ENCODE peak calls at places on chromosomes 7 and 10, in eight cellular contexts. N is adrenal gland; E is CD8-positive, alpha-beta T cell; Z is MM.1S; B is astrocyte of the spinal cord; O is fibroblast of mammary gland; I is mammary epithelial cell; W is keratinocyte. H is an unnamed sample.

GRCh38 chr10:91891285-91892001 is 17.8 kb downstream of the FGFBP3 start:
- DNase-seq in W (no peak), O (peak; percentile 96), E (no peak), I (no peak), Z (no peak), N (peak; percentile 66), B (peak; percentile 22), H (peak; percentile 96)

GRCh38 chr10:102633282-102633681 is 11.0 kb upstream of the TRIM8 start:
- DNase-seq in N (peak; percentile 72), E (no peak), B (peak; percentile 49), W (no peak), O (peak; percentile 63), I (no peak), Z (no peak), H (peak; percentile 70)

GRCh38 chr7:4931932-4932331 is 27.1 kb downstream of the MMD2 start:
- DNase-seq in E (no peak), I (peak; percentile 2), B (no peak), Z (peak; percentile 60), N (peak; percentile 59), O (no peak), W (no peak), H (no peak)

GRCh38 chr10:127064474-127064873 is 131.9 kb downstream of the INSYN2A start:
- DNase-seq in W (no peak), N (no peak), E (no peak), O (no peak), I (no peak), Z (no peak), B (no peak), H (no peak)

GRCh38 chr10:74922921-74923320 is 96.5 kb downstream of the KAT6B start:
- DNase-seq in O (peak; percentile 31), W (no peak), N (no peak), B (peak; percentile 24), E (no peak), I (peak; percentile 20), Z (no peak), H (no peak)

GRCh38 chr7:156950381-156950858 is 908 bp downstream of the NOM1 start:
- DNase-seq in I (peak; percentile 43), E (no peak), N (no peak), Z (no peak), B (peak; percentile 12), W (no peak), O (peak; percentile 10), H (no peak)

GRCh38 chr10:131142446-131143380 is 168.8 kb downstream of the TCERG1L start:
- DNase-seq in O (no peak), N (no peak), Z (no peak), B (no peak), I (no peak), E (no peak), W (no peak), H (no peak)

GRCh38 chr7:110386914-110387313 is 704.0 kb upstream of the LRRN3 start:
- DNase-seq in I (peak; percentile 89), O (no peak), W (peak; percentile 76), Z (no peak), E (no peak), N (no peak), B (peak; percentile 59), H (peak; percentile 13)

GRCh38 chr10:69458426-69459100 is 7.3 kb downstream of the TSPAN15 start:
- DNase-seq in N (peak; percentile 65), E (no peak), O (no peak), I (no peak), W (no peak), B (no peak), Z (no peak), H (no peak)

GRCh38 chr7:46215987-46216567 is 295.0 kb upstream of the IGFBP3 start:
- DNase-seq in Z (no peak), E (no peak), N (no peak), W (no peak), O (no peak), B (no peak), I (peak; percentile 95), H (no peak)

GRCh38 chr7:99224263-99224947 is 16.5 kb upstream of the KPNA7 start:
- DNase-seq in N (peak; percentile 62), I (peak; percentile 99), O (peak; percentile 55), W (no peak), Z (no peak), B (peak; percentile 19), E (no peak), H (peak; percentile 17)

GRCh38 chr10:34637419-34637911 is 177.6 kb downstream of the PARD3 start:
- DNase-seq in O (peak; percentile 45), N (peak; percentile 85), B (peak; percentile 50), I (peak; percentile 18), Z (peak; percentile 85), W (no peak), E (peak; percentile 46), H (peak; percentile 49)

GRCh38 chr7:28996836-28997235 is 38.7 kb upstream of the TRIL start:
- DNase-seq in O (no peak), N (peak; percentile 58), I (no peak), Z (no peak), B (no peak), W (no peak), E (no peak), H (peak; percentile 8)

GRCh38 chr7:28999421-28999820 is 41.3 kb upstream of the TRIL start:
- DNase-seq in E (no peak), W (no peak), N (no peak), Z (no peak), B (no peak), O (no peak), I (no peak), H (no peak)

GRCh38 chr7:29000346-29000745 is 42.2 kb upstream of the TRIL start:
- DNase-seq in N (no peak), E (no peak), B (no peak), Z (no peak), O (no peak), I (no peak), W (no peak), H (no peak)

GRCh38 chr7:28999839-29000238 is 41.7 kb upstream of the TRIL start:
- DNase-seq in E (no peak), B (no peak), I (no peak), Z (no peak), W (no peak), N (no peak), O (no peak), H (no peak)

DNA sequence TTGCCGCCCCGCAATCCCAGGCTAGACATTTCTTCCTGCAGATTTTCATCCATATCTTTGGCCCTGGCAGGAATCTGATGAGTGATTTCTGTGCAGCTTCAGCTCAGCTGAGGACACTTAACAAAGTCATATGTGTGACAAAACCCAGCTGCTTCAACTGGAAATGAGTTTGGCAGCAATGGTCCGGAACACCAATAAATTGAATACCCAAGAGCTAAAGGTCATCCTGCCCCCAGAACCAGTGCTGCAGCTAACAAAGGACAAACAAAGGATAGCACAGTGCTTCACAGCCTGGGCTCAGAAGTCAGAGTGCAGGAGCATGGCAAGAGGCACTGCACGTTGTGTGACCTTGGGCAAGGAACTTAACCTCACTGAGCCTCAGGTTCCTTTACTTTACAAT is 40.0 kb upstream of the TRIL start:
- DNase-seq in I (no peak), N (peak; percentile 62), E (no peak), O (no peak), W (no peak), Z (no peak), B (no peak), H (no peak)
- H3K4me3 ChIP-seq in I (no peak overlapping the region), N (no peak overlapping the region), E (no peak overlapping the region), O (no peak overlapping the region), W (no peak overlapping the region), Z (no peak overlapping the region), B (no peak overlapping the region), H (no peak overlapping the region)

GRCh38 chr10:57716884-57717283 is 550.8 kb downstream of the IPMK start:
- DNase-seq in Z (peak; percentile 37), B (peak; percentile 63), I (peak; percentile 45), E (no peak), W (no peak), N (no peak), O (peak; percentile 42), H (peak; percentile 42)
- TF ChIP-seq CTCF in Z (peak; percentile 46), B (peak; percentile 59), I (peak; percentile 75), E (no peak), W (peak; percentile 54), N (peak; percentile 47), O (peak; percentile 47), H (peak; percentile 61)

GRCh38 chr7:115478426-115478825 is 552.1 kb downstream of the TFEC start:
- DNase-seq in I (no peak), O (no peak), B (peak; percentile 36), Z (no peak), E (no peak), N (no peak), W (no peak), H (no peak)

GRCh38 chr7:115476666-115477065 is 553.9 kb downstream of the TFEC start:
- DNase-seq in E (no peak), Z (no peak), W (no peak), I (no peak), N (no peak), O (no peak), B (peak; percentile 13), H (no peak)

GRCh38 chr7:115475774-115476407 is 554.0 kb downstream of the MDFIC start:
- DNase-seq in I (no peak), B (peak; percentile 22), N (no peak), Z (no peak), W (no peak), E (no peak), O (no peak), H (no peak)

GRCh38 chr7:115477193-115477651 is 553.3 kb downstream of the TFEC start:
- DNase-seq in W (no peak), O (peak; percentile 7), I (no peak), E (no peak), B (peak; percentile 25), Z (no peak), N (no peak), H (peak; percentile 25)

DNA sequence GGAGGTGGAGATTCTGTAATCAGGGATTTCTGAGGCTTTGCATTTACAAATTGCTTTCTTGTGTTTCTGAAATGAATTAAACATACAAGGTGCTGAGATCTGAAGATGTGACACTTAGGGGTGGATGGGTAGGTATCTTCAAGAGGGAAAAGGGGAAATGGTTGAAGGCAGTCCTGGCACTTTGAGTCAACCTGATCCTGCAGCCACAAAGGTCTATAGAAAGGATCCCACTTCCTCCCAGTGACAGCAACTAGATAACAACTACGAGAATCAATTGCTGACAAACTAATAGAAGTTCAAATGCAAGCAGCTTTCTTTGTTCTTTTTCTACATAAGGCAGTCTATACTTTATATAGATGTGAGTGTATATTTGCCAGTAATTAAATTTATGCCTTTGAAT is 553.3 kb downstream of the MDFIC start:
- DNase-seq in O (no peak), E (no peak), B (no peak), W (no peak), I (no peak), N (no peak), Z (no peak), H (no peak)
- H3K4me3 ChIP-seq in O (no peak overlapping the region), E (no peak overlapping the region), B (no peak overlapping the region), W (no peak overlapping the region), I (no peak overlapping the region), N (no peak overlapping the region), Z (no peak overlapping the region), H (no peak overlapping the region)

DNA sequence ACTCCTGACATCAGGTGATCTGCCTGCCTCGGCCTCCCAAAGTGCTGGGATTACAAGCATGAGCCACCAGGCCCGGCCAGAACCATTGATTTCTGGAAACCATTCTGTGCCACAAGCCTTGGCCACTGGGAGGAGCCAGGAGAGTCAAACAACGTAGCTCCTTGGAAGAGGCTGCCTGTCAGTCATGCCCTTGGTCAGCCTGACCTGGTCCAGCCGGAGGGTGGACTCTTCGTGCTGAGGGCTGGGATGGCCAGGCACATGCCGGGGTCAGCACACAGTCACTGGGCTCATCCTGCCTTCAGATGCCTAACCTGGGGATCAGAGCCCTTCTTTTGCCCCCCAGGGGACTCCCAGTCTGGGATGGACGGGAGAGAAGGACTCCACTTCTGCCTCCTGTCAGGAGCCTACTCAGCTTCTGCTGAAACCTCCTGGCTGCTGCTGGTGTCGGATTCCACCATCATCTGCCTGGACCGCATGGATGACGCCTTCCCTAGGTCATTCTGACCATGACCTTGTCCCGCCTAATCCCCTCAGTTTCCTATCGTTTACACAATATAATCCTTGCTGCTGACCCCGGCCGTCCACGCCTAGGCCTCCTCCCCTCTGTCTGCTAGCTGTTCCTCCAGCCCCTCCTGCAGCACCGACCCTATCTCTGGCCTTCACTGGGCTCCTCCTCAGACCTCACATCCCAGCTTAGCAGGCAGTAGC is 30.4 kb downstream of the TMEM270 start:
- DNase-seq in Z (no peak), B (peak; percentile 13), I (no peak), O (no peak), N (no peak), W (no peak), E (no peak), H (peak; percentile 53)
- TF ChIP-seq CTCF in Z (no peak), B (peak; percentile 19), I (no peak), O (peak; percentile 8), N (no peak), W (peak; percentile 13), E (no peak), H (peak; percentile 13)

H was measured in fibroblast of villous mesenchyme.